ENCODE peak calls at places on chromosomes 12 and 14, in eight cellular contexts. N is SJSA1; I is NCI-H2029; D is HCEC 1CT; U is occipital lobe; F is stimulated activated CD8-positive, alpha-beta memory T cell treated with anti-CD3 and anti-CD28 coated beads, Interleukin-2, amount 100 ng/mL, for 48 hours; X is HFFc6; J is posterior vena cava. O is an unnamed sample.

GRCh38 chr12:41701943-41702601 is 442.6 kb downstream of the GXYLT1 start:
- DNase-seq in N (no peak), I (no peak), D (no peak), U (no peak), F (no peak), X (no peak), J (no peak), O (no peak)

GRCh38 chr14:32709072-32709471 is 229.6 kb upstream of the NPAS3 start:
- DNase-seq in N (no peak), I (peak; percentile 57), D (peak; percentile 91), U (no peak), F (no peak), X (peak; percentile 83), J (no peak), O (peak; percentile 22)

GRCh38 chr12:553216-554000 is 93.7 kb downstream of the B4GALNT3 start:
- DNase-seq in N (no peak), I (no peak), D (no peak), U (no peak), F (no peak), X (no peak), J (no peak), O (no peak)

GRCh38 chr12:119841433-119842210 is 35.5 kb downstream of the CIT start:
- DNase-seq in N (no peak), I (no peak), D (peak; percentile 16), U (no peak), F (no peak), X (no peak), J (no peak), O (no peak)

GRCh38 chr12:123122649-123123048 is 28.2 kb downstream of the PITPNM2 start:
- DNase-seq in N (no peak), I (no peak), D (no peak), U (no peak), F (no peak), X (no peak), J (no peak), O (no peak)

GRCh38 chr12:106296179-106296877 is 6.2 kb upstream of the TCP11L2 start:
- DNase-seq in N (peak; percentile 54), I (no peak), D (peak; percentile 84), U (no peak), F (no peak), X (peak; percentile 96), J (no peak), O (peak; percentile 87)

GRCh38 chr12:122081108-122081696 is 2.6 kb downstream of the MLXIP start:
- DNase-seq in N (no peak), I (no peak), D (peak; percentile 56), U (no peak), F (no peak), X (peak; percentile 42), J (no peak), O (peak; percentile 64)

GRCh38 chr14:79278798-79279644 is 932.3 kb downstream of the DIO2 start:
- DNase-seq in N (peak; percentile 73), I (peak; percentile 26), D (peak; percentile 75), U (peak; percentile 72), F (peak; percentile 1), X (peak; percentile 52), J (peak; percentile 91), O (no peak)

GRCh38 chr12:106135075-106135474 is 3.7 kb downstream of the NUAK1 start:
- DNase-seq in N (no peak), I (peak; percentile 26), D (no peak), U (no peak), F (no peak), X (no peak), J (no peak), O (no peak)

GRCh38 chr12:20520572-20520971 is 152.2 kb downstream of the PDE3A start:
- DNase-seq in N (no peak), I (no peak), D (no peak), U (no peak), F (no peak), X (no peak), J (no peak), O (no peak)

GRCh38 chr14:53517276-53517960 is 364.3 kb upstream of the DDHD1 start:
- DNase-seq in N (no peak), I (no peak), D (peak; percentile 37), U (no peak), F (no peak), X (peak; percentile 53), J (no peak), O (no peak)

GRCh38 chr14:55117816-55118441 is 11.1 kb upstream of the LGALS3 start:
- DNase-seq in N (peak; percentile 53), I (no peak), D (no peak), U (no peak), F (no peak), X (no peak), J (no peak), O (no peak)

GRCh38 chr14:74800780-74801179 is 37.7 kb downstream of the YLPM1 start:
- DNase-seq in N (no peak), I (no peak), D (no peak), U (no peak), F (no peak), X (no peak), J (no peak), O (no peak)

GRCh38 chr12:123617144-123617543 is 15.2 kb downstream of the DDX55 start:
- DNase-seq in N (no peak), I (no peak), D (no peak), U (no peak), F (no peak), X (no peak), J (no peak), O (no peak)

GRCh38 chr14:72559227-72559626 is 334.7 kb downstream of the DPF3 start:
- DNase-seq in N (no peak), I (no peak), D (no peak), U (no peak), F (no peak), X (peak; percentile 19), J (no peak), O (no peak)

GRCh38 chr12:124041907-124042306 is 68.9 kb downstream of the ZNF664 start:
- DNase-seq in N (no peak), I (no peak), D (no peak), U (no peak), F (no peak), X (no peak), J (no peak), O (no peak)